ENCODE peak calls at places on chromosomes 13 and 19, in five cellular contexts. One of them, this sample, is unnamed.

GRCh38 chr13:99344610-99345208 is 37.5 kb upstream of the GPR183 start:
- DNase-seq in HFF-Myc: no peak
- DNase-seq in psoas muscle: no peak
- DNase-seq in astrocyte of the spinal cord: no peak
- DNase-seq in dorsolateral prefrontal cortex: no peak
- DNase-seq in this sample: no peak

GRCh38 chr19:6249296-6249695 is 30.5 kb downstream of the MLLT1 start:
- DNase-seq in astrocyte of the spinal cord: peak; percentile 49
- DNase-seq in dorsolateral prefrontal cortex: no peak
- DNase-seq in psoas muscle: no peak
- DNase-seq in HFF-Myc: no peak
- DNase-seq in this sample: no peak

GRCh38 chr13:48873598-48873997 is 102.1 kb upstream of the FNDC3A start:
- DNase-seq in HFF-Myc: no peak
- DNase-seq in dorsolateral prefrontal cortex: no peak
- DNase-seq in psoas muscle: no peak
- DNase-seq in astrocyte of the spinal cord: peak; percentile 28
- DNase-seq in this sample: no peak

GRCh38 chr19:13104848-13105646 is 2.4 kb upstream of the LYL1 start:
- DNase-seq in dorsolateral prefrontal cortex: no peak
- DNase-seq in psoas muscle: no peak
- DNase-seq in HFF-Myc: no peak
- DNase-seq in astrocyte of the spinal cord: no peak
- DNase-seq in this sample: no peak

GRCh38 chr13:36685912-36686311 is 12.1 kb downstream of the SERTM1 start:
- DNase-seq in psoas muscle: no peak
- DNase-seq in astrocyte of the spinal cord: peak; percentile 71
- DNase-seq in HFF-Myc: no peak
- DNase-seq in dorsolateral prefrontal cortex: no peak
- DNase-seq in this sample: no peak

GRCh38 chr19:58408152-58409009 is at the start of gene ZNF584:
- DNase-seq in dorsolateral prefrontal cortex: peak; percentile 98
- DNase-seq in psoas muscle: peak; percentile 97
- DNase-seq in HFF-Myc: peak; percentile 79
- DNase-seq in astrocyte of the spinal cord: peak; percentile 95
- DNase-seq in this sample: peak; percentile 58

GRCh38 chr13:52463526-52463925 is 8.2 kb downstream of the CKAP2 start:
- DNase-seq in dorsolateral prefrontal cortex: no peak
- DNase-seq in astrocyte of the spinal cord: no peak
- DNase-seq in psoas muscle: no peak
- DNase-seq in HFF-Myc: no peak
- DNase-seq in this sample: no peak

GRCh38 chr13:78680064-78680463 is 21.1 kb upstream of the OBI1 start:
- DNase-seq in HFF-Myc: no peak
- DNase-seq in astrocyte of the spinal cord: no peak
- DNase-seq in psoas muscle: no peak
- DNase-seq in dorsolateral prefrontal cortex: no peak
- DNase-seq in this sample: no peak

GRCh38 chr19:55301459-55302331 is 17.9 kb downstream of the BRSK1 start:
- DNase-seq in astrocyte of the spinal cord: peak; percentile 62
- DNase-seq in dorsolateral prefrontal cortex: peak; percentile 87
- DNase-seq in HFF-Myc: peak; percentile 55
- DNase-seq in psoas muscle: peak; percentile 93
- DNase-seq in this sample: peak; percentile 100

GRCh38 chr13:46529509-46529908 is 23.5 kb upstream of the LRCH1 start:
- DNase-seq in psoas muscle: no peak
- DNase-seq in HFF-Myc: no peak
- DNase-seq in astrocyte of the spinal cord: no peak
- DNase-seq in dorsolateral prefrontal cortex: no peak
- DNase-seq in this sample: no peak

GRCh38 chr19:14566712-14567077 is 5.2 kb downstream of the NDUFB7 start:
- DNase-seq in astrocyte of the spinal cord: no peak
- DNase-seq in psoas muscle: no peak
- DNase-seq in dorsolateral prefrontal cortex: no peak
- DNase-seq in HFF-Myc: no peak
- DNase-seq in this sample: no peak

GRCh38 chr19:13865578-13866462 is 11.1 kb upstream of the NANOS3 start:
- DNase-seq in astrocyte of the spinal cord: no peak
- DNase-seq in psoas muscle: peak; percentile 57
- DNase-seq in HFF-Myc: no peak
- DNase-seq in dorsolateral prefrontal cortex: no peak
- DNase-seq in this sample: peak; percentile 65

GRCh38 chr13:21121616-21122015 is 54.7 kb downstream of the SKA3 start:
- DNase-seq in dorsolateral prefrontal cortex: no peak
- DNase-seq in psoas muscle: no peak
- DNase-seq in astrocyte of the spinal cord: no peak
- DNase-seq in HFF-Myc: no peak
- DNase-seq in this sample: no peak

GRCh38 chr13:34156841-34157365 is 339.0 kb downstream of the RFC3 start:
- DNase-seq in dorsolateral prefrontal cortex: peak; percentile 66
- DNase-seq in HFF-Myc: peak; percentile 93
- DNase-seq in astrocyte of the spinal cord: peak; percentile 96
- DNase-seq in psoas muscle: no peak
- DNase-seq in this sample: no peak

GRCh38 chr19:53612762-53613526 is 18.9 kb upstream of the DPRX start:
- DNase-seq in dorsolateral prefrontal cortex: no peak
- DNase-seq in HFF-Myc: no peak
- DNase-seq in astrocyte of the spinal cord: no peak
- DNase-seq in psoas muscle: no peak
- DNase-seq in this sample: no peak

GRCh38 chr13:100301418-100301817 is 212.5 kb downstream of the PCCA start:
- DNase-seq in psoas muscle: no peak
- DNase-seq in dorsolateral prefrontal cortex: no peak
- DNase-seq in HFF-Myc: no peak
- DNase-seq in astrocyte of the spinal cord: no peak
- DNase-seq in this sample: no peak

GRCh38 chr13:29594710-29595379 is 643 bp downstream of the SLC7A1 start:
- DNase-seq in HFF-Myc: no peak
- DNase-seq in dorsolateral prefrontal cortex: peak; percentile 71
- DNase-seq in psoas muscle: peak; percentile 78
- DNase-seq in astrocyte of the spinal cord: peak; percentile 64
- DNase-seq in this sample: peak; percentile 35

GRCh38 chr13:29597246-29597645 is 1.8 kb upstream of the SLC7A1 start:
- DNase-seq in dorsolateral prefrontal cortex: no peak
- DNase-seq in HFF-Myc: no peak
- DNase-seq in astrocyte of the spinal cord: no peak
- DNase-seq in psoas muscle: no peak
- DNase-seq in this sample: no peak

GRCh38 chr13:29597701-29598100 is 2.2 kb upstream of the SLC7A1 start:
- DNase-seq in dorsolateral prefrontal cortex: no peak
- DNase-seq in HFF-Myc: no peak
- DNase-seq in astrocyte of the spinal cord: no peak
- DNase-seq in psoas muscle: no peak
- DNase-seq in this sample: no peak

GRCh38 chr13:29595380-29596063 is at the start of gene SLC7A1:
- DNase-seq in psoas muscle: peak; percentile 76
- DNase-seq in HFF-Myc: peak; percentile 41
- DNase-seq in dorsolateral prefrontal cortex: peak; percentile 68
- DNase-seq in astrocyte of the spinal cord: peak; percentile 88
- DNase-seq in this sample: peak; percentile 76

DNA sequence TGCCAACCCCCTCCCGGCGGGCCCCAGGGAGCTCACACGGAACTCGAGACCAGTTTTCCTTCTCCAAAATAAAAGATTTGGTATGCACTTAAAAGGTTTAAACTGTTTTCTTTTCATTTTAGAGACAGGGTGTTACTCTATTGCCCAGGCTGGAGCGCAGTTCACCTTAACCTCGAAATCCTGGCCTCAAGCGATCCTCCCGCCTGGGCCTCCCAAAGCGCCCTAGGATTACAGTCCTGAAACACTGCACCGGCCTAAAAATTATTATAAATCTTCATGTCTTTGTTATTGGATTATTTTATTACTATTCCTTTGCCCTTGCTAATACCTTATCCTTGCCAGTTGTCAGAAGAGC is 553 bp upstream of the SLC7A1 start:
- DNase-seq in astrocyte of the spinal cord: no peak
- DNase-seq in psoas muscle: no peak
- DNase-seq in dorsolateral prefrontal cortex: no peak
- DNase-seq in HFF-Myc: no peak
- DNase-seq in this sample: no peak
- TF ChIP-seq CTCF in astrocyte of the spinal cord: no peak
- TF ChIP-seq CTCF in psoas muscle: no peak
- TF ChIP-seq CTCF in dorsolateral prefrontal cortex: no peak
- TF ChIP-seq CTCF in HFF-Myc: no peak
- TF ChIP-seq CTCF in this sample: no peak

DNA sequence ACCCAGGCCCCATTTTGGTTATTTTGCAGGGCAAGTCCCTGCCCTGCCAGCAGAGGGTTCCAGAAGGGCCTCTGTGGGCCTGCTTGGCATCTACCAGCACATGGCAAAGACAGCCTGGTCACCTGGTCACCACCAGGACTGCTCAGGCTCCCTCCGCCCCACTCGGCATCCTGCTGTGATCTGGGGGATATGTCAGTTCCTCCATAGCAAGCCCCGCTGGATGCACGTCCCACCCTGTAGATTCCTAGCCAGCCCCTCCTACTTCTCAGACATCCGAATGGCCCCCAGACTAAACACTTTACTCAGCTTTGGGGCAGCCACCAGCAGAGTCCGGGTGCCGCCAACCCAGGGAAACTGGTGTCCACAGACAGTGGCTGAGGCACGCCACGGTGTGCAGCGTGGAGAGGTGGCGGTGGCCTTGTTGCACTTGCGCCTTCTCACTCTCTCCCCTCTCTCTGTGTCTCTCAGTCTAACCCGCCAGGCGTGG is 31.8 kb upstream of the USE1 start:
- DNase-seq in dorsolateral prefrontal cortex: no peak
- DNase-seq in astrocyte of the spinal cord: no peak
- DNase-seq in psoas muscle: no peak
- DNase-seq in HFF-Myc: no peak
- DNase-seq in this sample: no peak
- TF ChIP-seq CTCF in dorsolateral prefrontal cortex: no peak
- TF ChIP-seq CTCF in astrocyte of the spinal cord: no peak
- TF ChIP-seq CTCF in psoas muscle: no peak
- TF ChIP-seq CTCF in HFF-Myc: no peak
- TF ChIP-seq CTCF in this sample: no peak

GRCh38 chr19:9914315-9915207 is 21.8 kb downstream of the OLFM2 start:
- DNase-seq in HFF-Myc: peak; percentile 25
- DNase-seq in astrocyte of the spinal cord: peak; percentile 80
- DNase-seq in psoas muscle: peak; percentile 78
- DNase-seq in dorsolateral prefrontal cortex: peak; percentile 56
- DNase-seq in this sample: peak; percentile 87
- TF ChIP-seq CTCF in HFF-Myc: peak; percentile 63
- TF ChIP-seq CTCF in astrocyte of the spinal cord: peak; percentile 48
- TF ChIP-seq CTCF in psoas muscle: peak; percentile 26
- TF ChIP-seq CTCF in dorsolateral prefrontal cortex: peak; percentile 39
- TF ChIP-seq CTCF in this sample: peak; percentile 81

GRCh38 chr13:23574421-23574820 is 4.2 kb downstream of the TNFRSF19 start:
- DNase-seq in dorsolateral prefrontal cortex: no peak
- DNase-seq in astrocyte of the spinal cord: no peak
- DNase-seq in psoas muscle: no peak
- DNase-seq in HFF-Myc: no peak
- DNase-seq in this sample: no peak

GRCh38 chr13:23570099-23570926 is at the start of gene TNFRSF19:
- DNase-seq in psoas muscle: no peak
- DNase-seq in dorsolateral prefrontal cortex: no peak
- DNase-seq in astrocyte of the spinal cord: peak; percentile 89
- DNase-seq in HFF-Myc: peak; percentile 54
- DNase-seq in this sample: no peak

GRCh38 chr13:23567792-23568480 is 2.3 kb upstream of the TNFRSF19 start:
- DNase-seq in HFF-Myc: no peak
- DNase-seq in dorsolateral prefrontal cortex: no peak
- DNase-seq in astrocyte of the spinal cord: no peak
- DNase-seq in psoas muscle: no peak
- DNase-seq in this sample: no peak

GRCh38 chr13:23572836-23573235 is 2.6 kb downstream of the TNFRSF19 start:
- DNase-seq in dorsolateral prefrontal cortex: no peak
- DNase-seq in HFF-Myc: no peak
- DNase-seq in psoas muscle: no peak
- DNase-seq in astrocyte of the spinal cord: no peak
- DNase-seq in this sample: no peak

GRCh38 chr13:23570931-23571330 is 719 bp downstream of the TNFRSF19 start:
- DNase-seq in psoas muscle: no peak
- DNase-seq in dorsolateral prefrontal cortex: no peak
- DNase-seq in HFF-Myc: peak; percentile 47
- DNase-seq in astrocyte of the spinal cord: peak; percentile 58
- DNase-seq in this sample: no peak
- TF ChIP-seq CTCF in psoas muscle: no peak
- TF ChIP-seq CTCF in dorsolateral prefrontal cortex: no peak
- TF ChIP-seq CTCF in HFF-Myc: no peak
- TF ChIP-seq CTCF in astrocyte of the spinal cord: peak; percentile 35
- TF ChIP-seq CTCF in this sample: no peak

DNA sequence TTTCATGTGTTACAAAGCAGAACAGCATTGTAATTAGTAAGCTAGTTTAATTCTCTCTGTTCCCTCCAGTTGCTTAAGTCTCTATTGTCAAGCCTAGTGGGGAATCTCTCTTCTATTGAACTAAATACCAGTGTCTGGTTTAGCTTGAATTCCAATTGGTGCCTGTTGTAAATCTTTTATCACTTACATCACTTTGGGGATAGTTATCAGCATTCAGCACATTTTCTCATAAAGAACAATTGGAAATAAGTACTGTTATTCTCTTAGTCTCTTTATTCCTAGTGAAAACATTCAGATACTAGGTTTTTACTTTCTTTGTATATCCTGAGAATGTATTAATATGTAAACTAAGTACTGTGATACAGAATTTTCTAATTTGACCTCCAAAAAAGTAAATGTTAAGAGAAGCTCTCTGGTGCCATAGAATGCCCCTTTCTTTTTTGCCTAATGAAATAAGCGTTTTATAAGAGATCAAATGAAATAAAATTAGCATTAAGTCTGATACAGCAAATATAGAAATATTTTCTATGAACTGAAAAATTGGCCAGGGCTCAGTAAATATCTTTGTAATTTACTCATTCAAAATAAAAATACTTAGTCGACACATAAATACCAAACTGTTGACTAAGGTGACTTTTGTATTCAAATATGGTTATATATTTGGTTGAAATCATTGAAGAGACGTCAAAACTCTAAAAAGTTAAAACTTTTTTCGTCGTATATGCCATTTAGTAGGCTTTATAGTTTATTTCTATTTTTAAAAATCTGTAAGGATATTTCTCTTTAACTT is 25.4 kb downstream of the IPO5 start:
- DNase-seq in HFF-Myc: no peak
- DNase-seq in astrocyte of the spinal cord: peak; percentile 31
- DNase-seq in psoas muscle: no peak
- DNase-seq in dorsolateral prefrontal cortex: no peak
- DNase-seq in this sample: no peak
- TF ChIP-seq CTCF in HFF-Myc: no peak
- TF ChIP-seq CTCF in astrocyte of the spinal cord: no peak
- TF ChIP-seq CTCF in psoas muscle: no peak
- TF ChIP-seq CTCF in dorsolateral prefrontal cortex: no peak
- TF ChIP-seq CTCF in this sample: no peak